ENCODE peak calls at places on chromosomes 1 and 21, in four cellular contexts. W is K562, U is HepG2, H is H1. K is an unnamed sample.

GRCh38 chr1:112866151-112866550 is 89.8 kb downstream of the SLC16A1 start:
- DNase-seq in H (no peak), U (no peak), W (no peak), K (peak; percentile 52)

GRCh38 chr1:26799479-26800133 is 11.9 kb downstream of the PIGV start:
- DNase-seq in H (no peak), U (no peak), W (peak; percentile 55), K (no peak)

GRCh38 chr1:222329493-222330045 is 218.3 kb downstream of the HHIPL2 start:
- DNase-seq in H (no peak), U (no peak), W (no peak), K (peak; percentile 3)

GRCh38 chr1:153957744-153958110 is 685 bp downstream of the CRTC2 start:
- DNase-seq in H (no peak), W (no peak), U (no peak), K (no peak)

GRCh38 chr1:206784471-206784903 is 12.2 kb upstream of the IL10 start:
- DNase-seq in W (no peak), H (no peak), U (no peak), K (no peak)

GRCh38 chr1:26391450-26391849 is 18.9 kb upstream of the ZNF683 start:
- DNase-seq in U (peak; percentile 52), W (peak; percentile 83), H (no peak), K (peak; percentile 69)

GRCh38 chr1:4139646-4140045 is 239.6 kb upstream of the C1orf174 start:
- DNase-seq in U (no peak), W (no peak), H (no peak), K (no peak)

GRCh38 chr1:179228783-179229213 is 679 bp downstream of the ABL2 start:
- DNase-seq in U (peak; percentile 25), H (no peak), W (peak; percentile 65), K (peak; percentile 53)

GRCh38 chr1:1901641-1902294 is 10.9 kb upstream of the GNB1 start:
- DNase-seq in U (no peak), H (no peak), W (no peak), K (no peak)

GRCh38 chr1:173414539-173414938 is 62.6 kb upstream of the PRDX6 start:
- DNase-seq in U (no peak), W (no peak), H (no peak), K (no peak)

GRCh38 chr1:245715291-245715701 is 560.5 kb downstream of the KIF26B start:
- DNase-seq in W (no peak), H (no peak), U (no peak), K (no peak)

GRCh38 chr1:24236170-24237045 is 49.3 kb upstream of the IFNLR1 start:
- DNase-seq in W (no peak), H (no peak), U (no peak), K (peak; percentile 36)

GRCh38 chr1:188937965-188938551 is 1539.6 kb downstream of the BRINP3 start:
- DNase-seq in W (no peak), U (no peak), H (no peak), K (no peak)

GRCh38 chr21:25638634-25639166 is 358 bp upstream of the JAM2 start:
- DNase-seq in W (no peak), H (no peak), U (no peak), K (no peak)

GRCh38 chr1:11691928-11692711 is 610 bp downstream of the DRAXIN start:
- DNase-seq in U (no peak), W (no peak), H (no peak), K (no peak)

GRCh38 chr1:241810769-241811402 is 37.1 kb upstream of the EXO1 start:
- DNase-seq in W (no peak), U (no peak), H (no peak), K (no peak)

GRCh38 chr1:70140343-70140742 is 65.0 kb downstream of the LRRC40 start:
- DNase-seq in W (no peak), U (no peak), H (no peak), K (no peak)

GRCh38 chr1:108824051-108824450 is 32.8 kb downstream of the AKNAD1 start:
- DNase-seq in U (no peak), W (no peak), H (no peak), K (no peak)

GRCh38 chr1:39609618-39610331 is 29.7 kb downstream of the HEYL start:
- DNase-seq in H (peak; percentile 58), W (peak; percentile 71), U (peak; percentile 66), K (peak; percentile 57)

GRCh38 chr21:26072891-26073615 is 97.5 kb downstream of the APP start:
- DNase-seq in U (no peak), W (no peak), H (no peak), K (no peak)

GRCh38 chr1:156204686-156205085 is 8.1 kb upstream of the PMF1 start:
- DNase-seq in W (no peak), U (no peak), H (no peak), K (no peak)

GRCh38 chr1:158972841-158973240 is 36.9 kb upstream of the IFI16 start:
- DNase-seq in W (peak; percentile 17), U (no peak), H (no peak), K (no peak)

GRCh38 chr1:46535063-46535462 is 16.4 kb downstream of the KNCN start:
- DNase-seq in H (no peak), W (peak; percentile 74), U (peak; percentile 54), K (peak; percentile 72)
- TF ChIP-seq RNF2 in H (no peak), W (no peak), U (no peak), K (no peak)

GRCh38 chr1:180862305-180862704 is 50.4 kb upstream of the KIAA1614 start:
- DNase-seq in H (no peak), W (no peak), U (no peak), K (no peak)

GRCh38 chr1:180860535-180860934 is 52.2 kb upstream of the KIAA1614 start:
- DNase-seq in H (no peak), U (no peak), W (no peak), K (no peak)

GRCh38 chr1:180857947-180858768 is 54.5 kb upstream of the KIAA1614 start:
- DNase-seq in W (no peak), H (no peak), U (no peak), K (no peak)

GRCh38 chr1:180863158-180863775 is 49.4 kb upstream of the KIAA1614 start:
- DNase-seq in H (no peak), U (peak; percentile 31), W (peak; percentile 44), K (peak; percentile 50)
- TF ChIP-seq RNF2 in H (no peak), U (no peak), W (no peak), K (no peak)

GRCh38 chr1:46370214-46370633 is 23.9 kb upstream of the FAAH start:
- DNase-seq in U (no peak), W (peak; percentile 81), H (no peak), K (no peak)
- TF ChIP-seq RNF2 in U (no peak), W (no peak), H (no peak), K (no peak)

DNA sequence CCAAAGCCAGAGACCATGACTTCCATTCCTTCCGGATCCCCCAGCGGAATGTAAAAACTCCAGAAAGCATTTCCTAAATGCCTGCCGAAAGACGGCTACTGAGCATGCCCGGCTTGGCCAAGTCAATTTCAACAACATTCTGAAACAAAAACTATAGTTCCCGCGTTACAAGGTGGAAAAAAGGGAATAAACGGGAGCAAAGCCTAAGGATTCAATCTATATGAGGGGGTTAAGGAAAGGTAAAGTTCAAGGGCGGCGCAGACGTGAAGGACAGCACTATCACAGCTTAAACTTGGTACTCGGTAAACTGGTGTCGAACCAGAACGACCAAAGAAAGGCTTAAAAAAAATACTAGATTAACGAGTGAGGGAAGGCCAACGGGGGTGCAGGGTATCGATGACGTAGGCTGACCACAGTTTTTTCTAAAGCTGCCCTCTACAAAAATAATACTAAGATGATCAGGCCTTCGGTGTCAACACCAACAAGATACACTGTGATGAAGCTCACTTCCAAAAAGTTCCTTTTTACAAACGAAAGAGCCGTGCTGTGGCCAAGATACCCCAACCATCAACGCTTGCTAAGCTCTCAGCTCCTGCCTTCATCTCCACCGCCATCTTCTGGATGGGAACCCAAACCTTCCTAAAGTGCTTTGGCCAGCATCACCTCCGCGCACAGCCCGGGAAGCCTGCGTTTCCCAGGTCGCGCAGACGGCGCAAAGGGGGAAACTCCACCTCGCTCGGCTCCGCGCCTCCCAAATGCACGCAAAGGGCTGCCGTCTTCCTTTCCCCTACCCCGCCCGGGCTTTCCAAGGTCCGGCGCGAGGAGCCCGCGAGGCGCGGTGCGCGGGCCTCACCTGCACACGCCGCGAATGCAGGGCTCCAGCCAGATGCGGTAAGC is 730 bp downstream of the USP48 start:
- DNase-seq in U (peak; percentile 50), H (no peak), W (peak; percentile 41), K (peak; percentile 10)
- TF ChIP-seq RNF2 in U (no peak), H (no peak), W (no peak), K (no peak)